ENCODE peak calls at places on chromosomes 1 and 21, in six cellular contexts. F is fibroblast of the aortic adventitia, J is DMS153, S is T-helper 1 cell, K is HFF-Myc, G is choroid plexus epithelial cell. R is an unnamed sample.

GRCh38 chr1:29563092-29563491 is 326.8 kb downstream of the PTPRU start:
- DNase-seq in G (no peak), J (no peak), S (no peak), K (no peak), F (no peak), R (no peak)

GRCh38 chr1:162666006-162666645 is 33.9 kb downstream of the DDR2 start:
- DNase-seq in K (no peak), S (no peak), J (no peak), F (peak), G (no peak), R (no peak)

GRCh38 chr1:209384710-209385550 is 198.6 kb upstream of the CAMK1G start:
- DNase-seq in G (no peak), J (no peak), F (no peak), K (no peak), S (no peak), R (no peak)

GRCh38 chr1:4655674-4656532 is 1.5 kb downstream of the AJAP1 start:
- DNase-seq in G (peak), J (peak), S (no peak), F (peak), K (peak), R (no peak)

GRCh38 chr1:43048601-43049011 is 89.9 kb upstream of the SLC2A1 start:
- DNase-seq in F (no peak), J (no peak), S (no peak), G (no peak), K (no peak), R (no peak)

GRCh38 chr1:228226956-228227791 is 19.3 kb downstream of the OBSCN start:
- DNase-seq in J (no peak), G (peak), S (no peak), F (no peak), K (no peak), R (no peak)

GRCh38 chr1:30322859-30323257 is 400.5 kb downstream of the MATN1 start:
- DNase-seq in F (no peak), S (no peak), G (no peak), J (no peak), K (no peak), R (no peak)

GRCh38 chr1:221315330-221315729 is 426.6 kb downstream of the DUSP10 start:
- DNase-seq in K (peak), G (peak), S (no peak), F (peak), J (no peak), R (no peak)

GRCh38 chr1:167601442-167602380 is 28.3 kb upstream of the RCSD1 start:
- DNase-seq in F (no peak), K (no peak), G (no peak), S (no peak), J (no peak), R (no peak)

GRCh38 chr21:33987461-33987860 is 71.9 kb upstream of the ATP5PO start:
- DNase-seq in F (no peak), K (no peak), G (no peak), J (no peak), S (no peak), R (no peak)

GRCh38 chr1:225508538-225509375 is 80.9 kb upstream of the LBR start:
- DNase-seq in J (peak), G (peak), K (peak), F (peak), S (no peak), R (no peak)

GRCh38 chr1:113917400-113918082 is 11.6 kb upstream of the HIPK1 start:
- DNase-seq in J (no peak), K (no peak), G (peak), S (no peak), F (no peak), R (no peak)